ENCODE peak calls at places on chromosomes 2 and 18, in five cellular contexts. W, H, Q, A and O are unnamed samples.

GRCh38 chr2:197201874-197202273 is 108.7 kb downstream of the ANKRD44 start:
- DNase-seq in W (no peak), A (no peak), H (no peak), Q (no peak), O (no peak)

GRCh38 chr2:64260817-64261216 is 116.6 kb upstream of the PELI1 start:
- DNase-seq in H (peak; percentile 43), A (peak; percentile 31), W (peak; percentile 42), Q (no peak), O (peak; percentile 23)

GRCh38 chr2:110868971-110869370 is 136.6 kb downstream of the ACOXL start:
- DNase-seq in Q (no peak), W (no peak), H (no peak), A (no peak), O (no peak)

GRCh38 chr2:107025869-107026380 is 140.0 kb upstream of the ST6GAL2 start:
- DNase-seq in H (no peak), A (no peak), Q (peak; percentile 99), W (no peak), O (no peak)

GRCh38 chr2:136404925-136405324 is 287.0 kb upstream of the CXCR4 start:
- DNase-seq in A (no peak), W (no peak), Q (no peak), H (no peak), O (no peak)

GRCh38 chr2:43714164-43714563 is 37.9 kb upstream of the C1GALT1C1L start:
- DNase-seq in H (no peak), W (no peak), Q (no peak), A (no peak), O (no peak)

GRCh38 chr2:75643980-75644379 is 2.6 kb upstream of the MRPL19 start:
- DNase-seq in W (no peak), A (no peak), H (no peak), Q (no peak), O (no peak)

GRCh38 chr18:57121542-57122112 is 25.3 kb upstream of the BOD1L2 start:
- DNase-seq in W (no peak), A (no peak), H (no peak), Q (no peak), O (no peak)

GRCh38 chr2:37616674-37616999 is 54.8 kb downstream of the CDC42EP3 start:
- DNase-seq in Q (no peak), W (no peak), A (no peak), H (no peak), O (no peak)

GRCh38 chr2:101106453-101107181 is 44.6 kb downstream of the TBC1D8 start:
- DNase-seq in Q (no peak), H (peak; percentile 65), A (no peak), W (no peak), O (no peak)

GRCh38 chr18:2932247-2933181 is 80.4 kb downstream of the LPIN2 start:
- DNase-seq in A (no peak), W (peak; percentile 92), H (no peak), Q (peak; percentile 50), O (no peak)

GRCh38 chr18:75115514-75115913 is 93.4 kb downstream of the PTGR3 start:
- DNase-seq in Q (no peak), W (no peak), A (no peak), H (no peak), O (no peak)

GRCh38 chr18:52829876-52830390 is 489.9 kb downstream of the DCC start:
- DNase-seq in W (no peak), H (no peak), A (no peak), Q (no peak), O (no peak)

GRCh38 chr2:219362524-219363164 is 25.1 kb downstream of the DNPEP start:
- DNase-seq in Q (peak; percentile 60), A (peak; percentile 78), W (peak; percentile 33), H (peak; percentile 90), O (no peak)

GRCh38 chr2:74792282-74792681 is 41.6 kb upstream of the HK2 start:
- DNase-seq in W (no peak), H (no peak), Q (no peak), A (no peak), O (no peak)

GRCh38 chr18:5294113-5294617 is 1.4 kb downstream of the ZBTB14 start:
- DNase-seq in Q (no peak), A (no peak), W (no peak), H (no peak), O (peak; percentile 40)

GRCh38 chr2:99602475-99602874 is 112.7 kb upstream of the REV1 start:
- DNase-seq in W (no peak), Q (no peak), A (no peak), H (no peak), O (no peak)

GRCh38 chr2:60262178-60262577 is 291.3 kb downstream of the BCL11A start:
- DNase-seq in A (no peak), H (no peak), W (no peak), Q (no peak), O (no peak)

GRCh38 chr2:108396845-108397244 is 19.1 kb downstream of the SULT1C4 start:
- DNase-seq in W (peak; percentile 8), Q (peak; percentile 44), H (no peak), A (no peak), O (no peak)

GRCh38 chr2:237732790-237733349 is 65.7 kb upstream of the RBM44 start:
- DNase-seq in H (peak; percentile 73), Q (no peak), W (no peak), A (peak; percentile 58), O (no peak)

GRCh38 chr2:109554758-109555157 is 59.0 kb downstream of the SEPTIN10 start:
- DNase-seq in H (no peak), W (no peak), A (no peak), Q (no peak), O (no peak)

GRCh38 chr2:69375494-69376353 is 11.3 kb downstream of the GFPT1 start:
- DNase-seq in W (no peak), H (no peak), A (no peak), Q (peak; percentile 62), O (no peak)

GRCh38 chr2:3396920-3397559 is 17.5 kb downstream of the TRAPPC12 start:
- DNase-seq in A (no peak), W (no peak), Q (no peak), H (no peak), O (no peak)
- TF ChIP-seq CTCF in A (no peak), W (no peak), Q (no peak), H (no peak), O (no peak)

DNA sequence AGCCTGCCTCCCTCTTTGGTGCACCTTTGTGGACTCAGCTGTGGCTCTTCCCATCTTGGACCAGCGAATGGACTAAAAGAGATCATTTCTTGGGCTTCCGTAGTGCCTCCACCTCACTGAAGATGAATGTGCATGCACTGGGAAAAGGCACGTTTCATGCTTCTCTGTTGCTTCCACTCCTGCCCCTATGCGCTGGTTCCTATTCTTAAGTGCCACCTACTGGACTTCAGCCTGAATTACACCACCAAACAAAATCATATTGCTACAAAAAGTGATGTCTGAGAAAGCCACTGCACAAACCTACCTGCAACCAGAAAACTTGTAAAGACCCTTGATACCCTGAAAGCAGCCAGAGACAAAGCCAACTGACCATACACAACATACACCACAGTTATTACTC is 695.6 kb downstream of the TSN start:
- DNase-seq in W (no peak), A (no peak), H (no peak), Q (peak; percentile 30), O (no peak)
- TF ChIP-seq CTCF in W (no peak), A (peak; percentile 19), H (no peak), Q (no peak), O (peak; percentile 35)

GRCh38 chr18:12307251-12307736 is 747 bp upstream of the TUBB6 start:
- DNase-seq in H (peak; percentile 17), W (peak; percentile 61), A (peak; percentile 56), Q (no peak), O (no peak)
- TF ChIP-seq CTCF in H (no peak), W (no peak), A (no peak), Q (no peak), O (no peak)

GRCh38 chr2:24021122-24021998 is 11.5 kb downstream of the MFSD2B start:
- DNase-seq in A (no peak), Q (peak; percentile 57), H (no peak), W (no peak), O (no peak)
- TF ChIP-seq CTCF in A (no peak), Q (peak; percentile 41), H (no peak), W (no peak), O (no peak)

GRCh38 chr2:56185582-56186046 is 1.8 kb downstream of the CCDC85A start:
- DNase-seq in H (peak; percentile 4), W (no peak), A (peak; percentile 29), Q (peak; percentile 56), O (no peak)
- TF ChIP-seq CTCF in H (no peak), W (no peak), A (peak; percentile 8), Q (no peak), O (peak; percentile 28)

GRCh38 chr18:48678237-48679115 is 139.6 kb downstream of the CTIF start:
- DNase-seq in W (no peak), A (no peak), H (no peak), Q (no peak), O (no peak)

GRCh38 chr18:48676346-48676745 is 137.5 kb downstream of the CTIF start:
- DNase-seq in Q (no peak), W (no peak), A (peak; percentile 39), H (no peak), O (no peak)

GRCh38 chr18:48675330-48675761 is 136.5 kb downstream of the CTIF start:
- DNase-seq in W (peak; percentile 85), A (peak; percentile 88), H (peak; percentile 72), Q (peak; percentile 81), O (peak; percentile 25)

GRCh38 chr18:48675912-48676311 is 137.1 kb downstream of the CTIF start:
- DNase-seq in W (no peak), H (no peak), A (no peak), Q (no peak), O (no peak)

DNA sequence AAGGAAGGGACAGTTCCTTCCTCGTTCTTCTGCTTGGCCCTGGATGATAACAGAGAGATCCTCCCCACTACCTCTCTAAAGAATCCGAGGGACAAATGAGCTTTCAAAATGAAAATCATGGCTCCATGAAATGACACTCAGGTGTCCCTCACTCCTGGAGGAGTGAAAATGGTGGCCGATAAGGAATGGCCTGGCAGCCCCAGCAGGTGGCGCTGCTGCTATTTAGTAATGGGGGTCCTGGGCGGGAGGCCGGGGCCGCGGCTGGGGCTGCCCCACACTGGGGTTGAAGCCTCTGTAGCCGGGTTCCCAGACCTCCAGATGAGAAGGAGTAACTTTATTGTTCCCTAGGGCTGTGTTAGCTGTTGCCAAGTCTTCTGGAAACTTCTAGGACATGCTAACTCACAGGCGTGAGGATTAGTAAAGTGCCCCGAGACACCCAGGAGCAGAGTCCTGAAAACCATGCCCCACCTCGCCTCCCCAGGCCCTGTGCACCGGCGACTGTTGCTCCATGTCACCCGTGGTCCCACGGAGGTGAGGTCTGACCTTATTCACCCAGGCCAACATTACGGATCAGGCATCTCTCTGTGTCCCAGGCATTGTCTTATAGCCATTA is 138.0 kb downstream of the CTIF start:
- DNase-seq in H (peak; percentile 35), A (peak; percentile 74), Q (peak; percentile 42), W (peak; percentile 74), O (no peak)
- TF ChIP-seq CTCF in H (peak; percentile 76), A (peak; percentile 88), Q (peak; percentile 76), W (peak; percentile 88), O (peak; percentile 85)

DNA sequence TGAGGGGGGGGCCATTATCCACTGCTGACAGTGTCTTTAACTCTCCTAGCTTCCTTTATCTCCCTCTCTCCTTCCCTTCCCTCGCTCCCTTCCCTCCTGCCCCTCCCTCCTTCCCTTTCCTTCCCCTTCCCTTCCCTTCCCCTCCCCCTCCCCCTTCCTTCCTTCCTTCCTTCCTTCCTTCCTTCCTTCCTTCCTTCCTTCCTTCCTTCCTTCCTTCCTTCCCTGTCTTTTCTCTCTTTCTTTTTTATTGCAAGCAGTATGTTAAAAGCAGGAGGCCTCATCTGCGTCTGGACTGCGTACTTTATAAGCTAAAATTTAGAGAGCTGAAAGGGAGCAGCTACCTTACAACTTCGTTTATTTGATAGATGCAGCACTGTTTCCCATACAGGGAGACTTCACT is 105.7 kb upstream of the PXDN start:
- DNase-seq in A (no peak), H (no peak), Q (no peak), W (no peak), O (no peak)
- TF ChIP-seq CTCF in A (no peak), H (no peak), Q (no peak), W (no peak), O (no peak)

GRCh38 chr2:24297663-24298062 is 62.7 kb downstream of the ITSN2 start:
- DNase-seq in Q (no peak), A (no peak), W (no peak), H (no peak), O (no peak)
- TF ChIP-seq CTCF in Q (no peak), A (no peak), W (no peak), H (no peak), O (no peak)